ENCODE peak calls at places on chromosomes 13 and 19, in four cellular contexts. One of them, this sample, is unnamed.

GRCh38 chr19:46963093-46963734 is 56.4 kb upstream of the NPAS1 start:
- DNase-seq in fibroblast of lung: peak; percentile 96
- DNase-seq in H1: no peak
- DNase-seq in CD8-positive, alpha-beta memory T cell: no peak
- DNase-seq in this sample: peak; percentile 96

GRCh38 chr13:112769615-112770014 is 79.8 kb downstream of the ATP11A start:
- DNase-seq in CD8-positive, alpha-beta memory T cell: no peak
- DNase-seq in H1: no peak
- DNase-seq in fibroblast of lung: no peak
- DNase-seq in this sample: no peak

GRCh38 chr13:107942030-107942617 is 273.2 kb downstream of the LIG4 start:
- DNase-seq in fibroblast of lung: no peak
- DNase-seq in H1: no peak
- DNase-seq in CD8-positive, alpha-beta memory T cell: no peak
- DNase-seq in this sample: no peak

GRCh38 chr19:48664476-48664875 is 8.3 kb downstream of the NTN5 start:
- DNase-seq in CD8-positive, alpha-beta memory T cell: no peak
- DNase-seq in H1: no peak
- DNase-seq in fibroblast of lung: no peak
- DNase-seq in this sample: no peak

GRCh38 chr19:46000497-46001246 is 5.4 kb downstream of the CCDC61 start:
- DNase-seq in H1: peak; percentile 78
- DNase-seq in fibroblast of lung: no peak
- DNase-seq in CD8-positive, alpha-beta memory T cell: peak; percentile 63
- DNase-seq in this sample: no peak

GRCh38 chr13:26011996-26012688 is 39.7 kb downstream of the SHISA2 start:
- DNase-seq in fibroblast of lung: peak; percentile 38
- DNase-seq in CD8-positive, alpha-beta memory T cell: peak; percentile 84
- DNase-seq in H1: peak; percentile 51
- DNase-seq in this sample: no peak

GRCh38 chr13:51601601-51602348 is 17.5 kb downstream of the WDFY2 start:
- DNase-seq in fibroblast of lung: no peak
- DNase-seq in CD8-positive, alpha-beta memory T cell: no peak
- DNase-seq in H1: no peak
- DNase-seq in this sample: no peak

GRCh38 chr13:41150058-41150457 is 17.5 kb upstream of the KBTBD6 start:
- DNase-seq in H1: no peak
- DNase-seq in fibroblast of lung: peak; percentile 24
- DNase-seq in CD8-positive, alpha-beta memory T cell: no peak
- DNase-seq in this sample: no peak

GRCh38 chr19:49686503-49687088 is 2.8 kb upstream of the ADM5 start:
- DNase-seq in CD8-positive, alpha-beta memory T cell: no peak
- DNase-seq in H1: no peak
- DNase-seq in fibroblast of lung: no peak
- DNase-seq in this sample: no peak

GRCh38 chr19:47124937-47125668 is 5.5 kb upstream of the SAE1 start:
- DNase-seq in fibroblast of lung: peak; percentile 69
- DNase-seq in CD8-positive, alpha-beta memory T cell: peak; percentile 52
- DNase-seq in H1: no peak
- DNase-seq in this sample: peak; percentile 47

GRCh38 chr19:510606-511100 is 3.4 kb downstream of the TPGS1 start:
- DNase-seq in H1: peak; percentile 98
- DNase-seq in fibroblast of lung: peak; percentile 75
- DNase-seq in CD8-positive, alpha-beta memory T cell: peak; percentile 93
- DNase-seq in this sample: peak; percentile 84

GRCh38 chr13:50543767-50544166 is 299.7 kb downstream of the DLEU7 start:
- DNase-seq in fibroblast of lung: peak; percentile 87
- DNase-seq in H1: no peak
- DNase-seq in CD8-positive, alpha-beta memory T cell: no peak
- DNase-seq in this sample: peak; percentile 84

GRCh38 chr13:74278901-74279300 is 144.7 kb upstream of the KLF12 start:
- DNase-seq in CD8-positive, alpha-beta memory T cell: no peak
- DNase-seq in fibroblast of lung: no peak
- DNase-seq in H1: no peak
- DNase-seq in this sample: no peak

GRCh38 chr19:52735734-52736133 is 890 bp upstream of the ZNF611 start:
- DNase-seq in CD8-positive, alpha-beta memory T cell: no peak
- DNase-seq in H1: peak; percentile 75
- DNase-seq in fibroblast of lung: peak; percentile 72
- DNase-seq in this sample: peak; percentile 39

GRCh38 chr19:19661141-19661674 is 2.3 kb downstream of the ATP13A1 start:
- DNase-seq in CD8-positive, alpha-beta memory T cell: no peak
- DNase-seq in fibroblast of lung: no peak
- DNase-seq in H1: peak; percentile 32
- DNase-seq in this sample: no peak

GRCh38 chr19:42148270-42148669 is 16.0 kb upstream of the POU2F2 start:
- DNase-seq in fibroblast of lung: no peak
- DNase-seq in CD8-positive, alpha-beta memory T cell: peak; percentile 41
- DNase-seq in H1: no peak
- DNase-seq in this sample: no peak

GRCh38 chr19:10069046-10069445 is 17.1 kb upstream of the SHFL start:
- DNase-seq in CD8-positive, alpha-beta memory T cell: no peak
- DNase-seq in fibroblast of lung: no peak
- DNase-seq in H1: no peak
- DNase-seq in this sample: no peak

GRCh38 chr19:4897146-4897545 is 5.5 kb downstream of the ARRDC5 start:
- DNase-seq in H1: no peak
- DNase-seq in CD8-positive, alpha-beta memory T cell: no peak
- DNase-seq in fibroblast of lung: no peak
- DNase-seq in this sample: no peak

GRCh38 chr19:3162418-3163229 is 15.9 kb upstream of the S1PR4 start:
- DNase-seq in H1: no peak
- DNase-seq in CD8-positive, alpha-beta memory T cell: no peak
- DNase-seq in fibroblast of lung: no peak
- DNase-seq in this sample: no peak

GRCh38 chr19:17205237-17206140 is 9.7 kb upstream of the USE1 start:
- DNase-seq in H1: peak; percentile 80
- DNase-seq in CD8-positive, alpha-beta memory T cell: peak; percentile 49
- DNase-seq in fibroblast of lung: peak; percentile 31
- DNase-seq in this sample: peak; percentile 29

GRCh38 chr13:30826911-30827577 is 79.0 kb upstream of the MEDAG start:
- DNase-seq in CD8-positive, alpha-beta memory T cell: no peak
- DNase-seq in H1: no peak
- DNase-seq in fibroblast of lung: no peak
- DNase-seq in this sample: no peak

GRCh38 chr13:45238945-45239795 is 38.3 kb upstream of the KCTD4 start:
- DNase-seq in CD8-positive, alpha-beta memory T cell: no peak
- DNase-seq in fibroblast of lung: peak; percentile 77
- DNase-seq in H1: no peak
- DNase-seq in this sample: peak; percentile 46

GRCh38 chr13:108742681-108743080 is 113.3 kb downstream of the MYO16 start:
- DNase-seq in H1: no peak
- DNase-seq in fibroblast of lung: no peak
- DNase-seq in CD8-positive, alpha-beta memory T cell: no peak
- DNase-seq in this sample: no peak

GRCh38 chr13:30762643-30763042 is 27.3 kb downstream of the ALOX5AP start:
- DNase-seq in H1: no peak
- DNase-seq in fibroblast of lung: no peak
- DNase-seq in CD8-positive, alpha-beta memory T cell: no peak
- DNase-seq in this sample: no peak

GRCh38 chr13:40764587-40765403 is 6.2 kb downstream of the MRPS31 start:
- DNase-seq in H1: no peak
- DNase-seq in fibroblast of lung: peak; percentile 95
- DNase-seq in CD8-positive, alpha-beta memory T cell: no peak
- DNase-seq in this sample: peak; percentile 9

GRCh38 chr13:18951412-18951811 is 230.2 kb downstream of the TUBA3C start:
- DNase-seq in CD8-positive, alpha-beta memory T cell: no peak
- DNase-seq in H1: no peak
- DNase-seq in fibroblast of lung: no peak
- DNase-seq in this sample: no peak

GRCh38 chr13:49936085-49936942 is at the start of gene SPRYD7:
- DNase-seq in fibroblast of lung: peak; percentile 98
- DNase-seq in H1: peak; percentile 99
- DNase-seq in CD8-positive, alpha-beta memory T cell: peak; percentile 89
- DNase-seq in this sample: peak; percentile 98

GRCh38 chr19:55132453-55133129 is 15.2 kb upstream of the PPP1R12C start:
- DNase-seq in fibroblast of lung: no peak
- DNase-seq in H1: no peak
- DNase-seq in CD8-positive, alpha-beta memory T cell: no peak
- DNase-seq in this sample: no peak

GRCh38 chr13:79837741-79838450 is 356.9 kb downstream of the NDFIP2 start:
- DNase-seq in CD8-positive, alpha-beta memory T cell: no peak
- DNase-seq in H1: no peak
- DNase-seq in fibroblast of lung: peak; percentile 82
- DNase-seq in this sample: peak; percentile 55

GRCh38 chr13:113860579-113861432 is 3.1 kb downstream of the GAS6 start:
- DNase-seq in fibroblast of lung: peak; percentile 51
- DNase-seq in CD8-positive, alpha-beta memory T cell: no peak
- DNase-seq in H1: peak; percentile 78
- DNase-seq in this sample: no peak

GRCh38 chr13:44277459-44277858 is 96.2 kb upstream of the SERP2 start:
- DNase-seq in CD8-positive, alpha-beta memory T cell: no peak
- DNase-seq in fibroblast of lung: no peak
- DNase-seq in H1: no peak
- DNase-seq in this sample: no peak

GRCh38 chr13:41001695-41002094 is 17.4 kb downstream of the ELF1 start:
- DNase-seq in H1: no peak
- DNase-seq in fibroblast of lung: no peak
- DNase-seq in CD8-positive, alpha-beta memory T cell: no peak
- DNase-seq in this sample: no peak

GRCh38 chr19:4443188-4443587 is 14.4 kb downstream of the UBXN6 start:
- DNase-seq in H1: peak; percentile 51
- DNase-seq in CD8-positive, alpha-beta memory T cell: no peak
- DNase-seq in fibroblast of lung: no peak
- DNase-seq in this sample: no peak

GRCh38 chr13:97266734-97267417 is 44.7 kb downstream of the MBNL2 start:
- DNase-seq in H1: no peak
- DNase-seq in CD8-positive, alpha-beta memory T cell: no peak
- DNase-seq in fibroblast of lung: peak; percentile 65
- DNase-seq in this sample: peak; percentile 57
- H3K27ac ChIP-seq in H1: peak overlapping the region; percentile 60
- H3K27ac ChIP-seq in CD8-positive, alpha-beta memory T cell: no peak overlapping the region
- H3K27ac ChIP-seq in fibroblast of lung: peak overlapping the region; percentile 6
- H3K27ac ChIP-seq in this sample: peak overlapping the region; percentile 52

DNA sequence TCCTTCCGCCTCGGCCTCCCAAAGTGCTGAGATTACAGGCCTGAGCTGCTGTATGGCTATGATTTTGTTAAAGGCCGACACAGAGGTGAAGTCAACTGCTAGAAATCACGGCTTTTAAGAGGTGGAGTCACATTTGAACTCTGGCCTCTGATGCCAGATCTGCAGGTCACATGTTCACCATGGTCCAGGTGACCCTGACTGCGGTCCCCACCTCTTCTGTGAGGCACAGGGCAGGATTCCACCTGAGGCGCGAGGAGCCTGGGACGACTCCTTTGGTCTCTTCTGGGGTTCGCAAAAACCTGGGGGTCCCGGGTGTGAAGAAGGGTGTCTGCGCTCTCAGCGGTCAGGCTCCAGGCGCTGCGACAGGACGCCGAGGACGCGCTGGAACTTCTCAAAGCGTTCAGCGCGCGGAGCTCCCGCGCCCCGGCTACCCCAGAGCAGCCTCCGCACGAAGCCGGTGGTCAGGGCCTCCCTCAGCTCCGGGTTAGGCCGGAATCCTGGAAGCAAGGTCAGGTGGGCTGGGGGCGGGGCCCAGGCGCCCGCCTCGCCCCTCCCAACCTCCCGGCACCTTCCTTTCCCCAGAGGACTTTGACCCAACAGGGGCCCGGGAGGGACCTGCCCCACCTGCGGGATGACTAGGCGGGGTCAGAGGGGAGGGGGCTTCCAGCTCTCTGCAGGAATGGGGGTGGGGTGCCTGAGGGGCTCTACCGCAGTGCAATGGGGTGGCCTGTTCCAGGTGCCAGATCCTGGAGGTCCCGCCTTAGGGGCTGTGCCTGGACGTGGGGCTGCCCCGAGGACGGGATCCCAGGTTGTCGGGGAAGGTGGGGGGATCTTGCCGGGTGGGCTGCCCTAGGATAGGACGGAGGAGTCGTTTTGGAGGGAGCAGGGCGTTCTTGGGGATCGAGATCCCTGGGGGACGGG is 13.0 kb downstream of the TRIP10 start:
- DNase-seq in H1: peak; percentile 88
- DNase-seq in fibroblast of lung: no peak
- DNase-seq in CD8-positive, alpha-beta memory T cell: no peak
- DNase-seq in this sample: no peak
- H3K4me3 ChIP-seq in H1: peak overlapping the region; percentile 61
- H3K4me3 ChIP-seq in fibroblast of lung: no peak overlapping the region
- H3K4me3 ChIP-seq in CD8-positive, alpha-beta memory T cell: no peak overlapping the region
- H3K4me3 ChIP-seq in this sample: peak overlapping the region; percentile 42

DNA sequence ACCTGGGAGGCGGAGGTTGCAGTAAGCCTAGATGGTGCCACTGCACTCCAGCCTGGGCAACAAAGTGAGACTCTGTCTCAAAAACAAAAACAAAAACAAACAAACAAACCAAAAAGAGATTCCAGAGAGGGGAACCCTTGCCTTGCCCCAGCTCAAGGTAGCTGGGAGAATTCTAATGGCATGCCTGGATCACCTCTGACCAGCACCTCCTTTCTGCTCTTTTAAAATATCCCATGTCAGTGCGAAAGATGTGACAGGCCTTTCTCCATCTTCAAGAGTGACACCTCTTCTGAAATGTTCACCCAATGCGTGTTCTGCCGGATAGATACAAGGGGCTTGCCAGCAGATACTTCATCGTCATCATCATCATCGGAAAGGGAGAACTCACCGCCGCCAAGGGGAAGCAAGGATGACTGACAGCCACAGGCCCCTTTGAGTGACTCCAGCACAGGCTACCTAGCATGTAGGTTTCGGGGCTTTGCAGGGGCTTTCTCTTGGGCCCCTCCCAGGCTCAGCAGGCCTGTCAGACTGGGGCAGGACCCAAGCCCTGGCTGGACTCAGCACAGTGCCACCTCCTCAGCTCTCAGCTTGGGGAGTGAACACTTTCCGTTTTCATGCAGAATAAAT is 18.9 kb upstream of the LRP3 start:
- DNase-seq in fibroblast of lung: no peak
- DNase-seq in CD8-positive, alpha-beta memory T cell: no peak
- DNase-seq in H1: no peak
- DNase-seq in this sample: no peak
- H3K27ac ChIP-seq in fibroblast of lung: no peak overlapping the region
- H3K27ac ChIP-seq in CD8-positive, alpha-beta memory T cell: peak overlapping the region; percentile 97
- H3K27ac ChIP-seq in H1: no peak overlapping the region
- H3K27ac ChIP-seq in this sample: no peak overlapping the region

GRCh38 chr19:29983568-29983967 is 41.5 kb downstream of the URI1 start:
- DNase-seq in fibroblast of lung: no peak
- DNase-seq in H1: no peak
- DNase-seq in CD8-positive, alpha-beta memory T cell: no peak
- DNase-seq in this sample: no peak

GRCh38 chr19:29974701-29975100 is 32.7 kb downstream of the URI1 start:
- DNase-seq in H1: no peak
- DNase-seq in CD8-positive, alpha-beta memory T cell: no peak
- DNase-seq in fibroblast of lung: no peak
- DNase-seq in this sample: no peak

GRCh38 chr19:29976151-29976943 is 34.3 kb downstream of the URI1 start:
- DNase-seq in fibroblast of lung: no peak
- DNase-seq in CD8-positive, alpha-beta memory T cell: no peak
- DNase-seq in H1: no peak
- DNase-seq in this sample: no peak

DNA sequence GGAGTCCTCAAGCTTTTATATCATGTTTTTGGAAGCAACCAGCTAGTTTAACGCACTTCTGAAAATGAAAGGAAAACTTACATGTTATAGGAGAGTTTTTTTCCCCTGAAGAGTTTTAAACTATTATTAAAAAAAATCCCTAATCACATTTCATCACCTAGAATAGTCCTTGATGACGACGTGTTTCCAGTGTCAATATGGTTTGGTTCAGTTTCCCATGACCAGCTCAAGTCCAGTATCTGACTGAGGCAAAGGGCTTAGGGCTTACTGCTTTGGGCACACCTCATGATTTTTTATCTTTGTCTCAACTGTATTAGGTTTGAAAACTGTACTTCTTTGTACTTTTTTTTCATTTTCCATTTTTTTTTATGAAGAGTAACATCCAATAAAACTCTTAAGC is 36.1 kb downstream of the URI1 start:
- DNase-seq in CD8-positive, alpha-beta memory T cell: no peak
- DNase-seq in fibroblast of lung: no peak
- DNase-seq in H1: no peak
- DNase-seq in this sample: no peak
- H3K4me3 ChIP-seq in CD8-positive, alpha-beta memory T cell: no peak overlapping the region
- H3K4me3 ChIP-seq in fibroblast of lung: no peak overlapping the region
- H3K4me3 ChIP-seq in H1: no peak overlapping the region
- H3K4me3 ChIP-seq in this sample: no peak overlapping the region

This sample was measured in brain microvascular endothelial cell.